ENCODE peak calls at places on chromosomes 1 and 21, in five cellular contexts. V is RWPE2, Y is endothelial cell, A is thoracic aorta, Z is nephron progenitor cell. Q is an unnamed sample.

GRCh38 chr1:32250893-32251716 is at the start of gene LCK:
- DNase-seq in V (no peak), Y (no peak), A (no peak), Z (no peak), Q (no peak)

GRCh38 chr1:71502026-71502425 is 421.2 kb upstream of the ZRANB2 start:
- DNase-seq in V (no peak), Y (no peak), A (no peak), Z (no peak), Q (no peak)

GRCh38 chr1:222165625-222166024 is 382.3 kb downstream of the HHIPL2 start:
- DNase-seq in V (no peak), Y (no peak), A (no peak), Z (no peak), Q (no peak)

GRCh38 chr1:202643397-202644218 is 66.6 kb downstream of the SYT2 start:
- DNase-seq in V (no peak), Y (no peak), A (no peak), Z (peak), Q (no peak)

GRCh38 chr1:204084247-204084772 is 11.4 kb downstream of the SOX13 start:
- DNase-seq in V (no peak), Y (no peak), A (no peak), Z (peak), Q (no peak)

GRCh38 chr1:10664251-10664650 is 132.2 kb downstream of the CASZ1 start:
- DNase-seq in V (no peak), Y (no peak), A (no peak), Z (peak), Q (no peak)

GRCh38 chr21:31387560-31388186 is 43.6 kb upstream of the TIAM1 start:
- DNase-seq in V (no peak), Y (no peak), A (no peak), Z (no peak), Q (no peak)

GRCh38 chr1:94039871-94040569 is 80.9 kb downstream of the ABCA4 start:
- DNase-seq in V (no peak), Y (no peak), A (no peak), Z (no peak), Q (no peak)

GRCh38 chr1:209890606-209891330 is 47.2 kb upstream of the SYT14 start:
- DNase-seq in V (no peak), Y (no peak), A (no peak), Z (no peak), Q (no peak)

GRCh38 chr1:31381394-31382287 is 8.8 kb upstream of the FABP3 start:
- DNase-seq in V (no peak), Y (no peak), A (no peak), Z (no peak), Q (no peak)

GRCh38 chr1:235932090-235932510 is 65.4 kb upstream of the LYST start:
- DNase-seq in V (no peak), Y (no peak), A (no peak), Z (no peak), Q (no peak)

GRCh38 chr1:213388199-213388598 is 337.2 kb downstream of the RPS6KC1 start:
- DNase-seq in V (no peak), Y (no peak), A (no peak), Z (no peak), Q (no peak)

GRCh38 chr1:207027221-207027777 is 5.3 kb downstream of the C1orf116 start:
- DNase-seq in V (peak), Y (no peak), A (no peak), Z (no peak), Q (no peak)

GRCh38 chr1:59703918-59704378 is 110.8 kb upstream of the HOOK1 start:
- DNase-seq in V (no peak), Y (no peak), A (no peak), Z (no peak), Q (no peak)

GRCh38 chr1:211345719-211346118 is 19.1 kb downstream of the TRAF5 start:
- DNase-seq in V (no peak), Y (no peak), A (no peak), Z (peak), Q (no peak)

GRCh38 chr1:17404820-17405219 is 32.8 kb downstream of the PADI6 start:
- DNase-seq in V (no peak), Y (no peak), A (no peak), Z (no peak), Q (no peak)

GRCh38 chr1:234613992-234614584 is 4.1 kb upstream of the IRF2BP2 start:
- DNase-seq in V (no peak), Y (no peak), A (no peak), Z (no peak), Q (no peak)

GRCh38 chr1:183734600-183735036 is 70.3 kb upstream of the RGL1 start:
- DNase-seq in V (no peak), Y (peak), A (no peak), Z (no peak), Q (no peak)

GRCh38 chr1:247357062-247357780 is 25.6 kb upstream of the ZNF496 start:
- DNase-seq in V (no peak), Y (no peak), A (no peak), Z (peak), Q (no peak)

GRCh38 chr1:41392528-41392924 is 31.3 kb downstream of the FOXO6 start:
- DNase-seq in V (no peak), Y (no peak), A (no peak), Z (no peak), Q (no peak)

GRCh38 chr1:39250460-39251240 is 46.2 kb downstream of the MACF1 start:
- DNase-seq in V (no peak), Y (no peak), A (no peak), Z (no peak), Q (no peak)

GRCh38 chr21:44354775-44355771 is 1.7 kb downstream of the TRPM2 start:
- DNase-seq in V (no peak), Y (no peak), A (no peak), Z (no peak), Q (no peak)

GRCh38 chr1:46166521-46167462 is 8.1 kb upstream of the TSPAN1 start:
- DNase-seq in V (no peak), Y (no peak), A (no peak), Z (no peak), Q (no peak)

GRCh38 chr1:155741908-155742307 is 53.0 kb downstream of the DAP3 start:
- DNase-seq in V (no peak), Y (no peak), A (no peak), Z (no peak), Q (no peak)

GRCh38 chr1:155740995-155741394 is 52.1 kb downstream of the DAP3 start:
- DNase-seq in V (no peak), Y (no peak), A (no peak), Z (no peak), Q (no peak)

DNA sequence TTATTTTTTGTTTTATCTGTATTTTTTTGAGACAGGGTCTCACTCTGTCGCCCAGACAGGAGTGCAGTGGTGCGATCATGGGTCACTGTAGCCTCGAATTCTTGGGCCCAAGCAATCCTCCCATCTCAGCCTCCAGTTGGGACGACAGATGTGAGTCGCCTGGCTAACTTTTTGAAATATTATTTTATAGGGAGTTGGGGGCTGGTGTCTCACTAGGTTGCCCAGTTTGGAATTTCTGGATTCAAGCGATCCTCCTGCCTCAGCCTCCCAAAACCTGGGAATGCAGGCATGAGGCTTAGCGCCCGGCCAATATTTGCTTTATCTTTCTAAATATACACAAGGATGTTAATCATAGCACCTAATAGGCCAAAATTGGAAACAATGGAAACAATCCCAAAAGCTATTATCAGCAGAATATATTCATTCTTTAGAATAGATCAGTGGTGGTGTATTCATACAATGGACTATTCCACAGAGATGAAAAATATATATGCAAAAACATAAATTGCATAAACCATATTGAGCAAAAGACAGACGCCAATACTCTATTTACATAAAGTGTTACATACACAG is 55.9 kb downstream of the DAP3 start:
- DNase-seq in V (no peak), Y (no peak), A (no peak), Z (no peak), Q (no peak)
- TF ChIP-seq CTCF in V (no peak), Y (no peak), A (no peak), Z (no peak), Q (no peak)

GRCh38 chr1:67126111-67126746 is 8.5 kb downstream of the C1orf141 start:
- DNase-seq in V (no peak), Y (no peak), A (no peak), Z (no peak), Q (no peak)
- TF ChIP-seq CTCF in V (peak), Y (no peak), A (no peak), Z (no peak), Q (peak)

GRCh38 chr1:161244888-161245287 is 6.9 kb upstream of the NR1I3 start:
- DNase-seq in V (no peak), Y (no peak), A (no peak), Z (no peak), Q (no peak)
- TF ChIP-seq CTCF in V (no peak), Y (no peak), A (no peak), Z (no peak), Q (no peak)

GRCh38 chr1:83857108-83857507 is 141.8 kb downstream of the TTLL7 start:
- DNase-seq in V (no peak), Y (no peak), A (no peak), Z (no peak), Q (no peak)
- TF ChIP-seq CTCF in V (no peak), Y (no peak), A (peak), Z (peak), Q (peak)

Q was measured in chondrocyte.